ENCODE peak calls at places on chromosomes 16 and 17, in five cellular contexts. One of them, this sample, is unnamed.

GRCh38 chr17:309361-309888 is 43.2 kb downstream of the RPH3AL start:
- DNase-seq in HTR-8/SVneo: no peak
- DNase-seq in cardiac fibroblast: no peak
- DNase-seq in A549: peak
- DNase-seq in adrenal gland: no peak
- DNase-seq in this sample: no peak

GRCh38 chr17:35141681-35142466 is at the start of gene NLE1:
- DNase-seq in cardiac fibroblast: peak
- DNase-seq in adrenal gland: peak
- DNase-seq in HTR-8/SVneo: peak
- DNase-seq in A549: peak
- DNase-seq in this sample: peak

GRCh38 chr17:3667366-3668278 is 756 bp downstream of the TAX1BP3 start:
- DNase-seq in A549: peak
- DNase-seq in cardiac fibroblast: peak
- DNase-seq in adrenal gland: peak
- DNase-seq in HTR-8/SVneo: peak
- DNase-seq in this sample: no peak

GRCh38 chr17:70405492-70406220 is 236.3 kb downstream of the KCNJ2 start:
- DNase-seq in A549: peak
- DNase-seq in HTR-8/SVneo: peak
- DNase-seq in cardiac fibroblast: peak
- DNase-seq in adrenal gland: no peak
- DNase-seq in this sample: no peak

GRCh38 chr17:77217566-77217965 is 76.8 kb downstream of the SEC14L1 start:
- DNase-seq in A549: no peak
- DNase-seq in adrenal gland: no peak
- DNase-seq in cardiac fibroblast: no peak
- DNase-seq in HTR-8/SVneo: no peak
- DNase-seq in this sample: no peak

GRCh38 chr16:50309527-50310307 is 43.4 kb downstream of the ADCY7 start:
- DNase-seq in A549: no peak
- DNase-seq in adrenal gland: no peak
- DNase-seq in HTR-8/SVneo: peak
- DNase-seq in cardiac fibroblast: no peak
- DNase-seq in this sample: no peak

GRCh38 chr17:2814499-2815341 is 18.5 kb downstream of the RAP1GAP2 start:
- DNase-seq in A549: no peak
- DNase-seq in HTR-8/SVneo: no peak
- DNase-seq in cardiac fibroblast: no peak
- DNase-seq in adrenal gland: no peak
- DNase-seq in this sample: no peak

GRCh38 chr17:63019138-63019873 is 53.3 kb downstream of the TANC2 start:
- DNase-seq in HTR-8/SVneo: no peak
- DNase-seq in A549: no peak
- DNase-seq in adrenal gland: no peak
- DNase-seq in cardiac fibroblast: no peak
- DNase-seq in this sample: no peak

GRCh38 chr16:88549671-88550643 is 20.2 kb upstream of the ZC3H18 start:
- DNase-seq in adrenal gland: no peak
- DNase-seq in A549: no peak
- DNase-seq in HTR-8/SVneo: no peak
- DNase-seq in cardiac fibroblast: no peak
- DNase-seq in this sample: no peak

GRCh38 chr17:73657473-73658116 is 13.3 kb upstream of the SDK2 start:
- DNase-seq in cardiac fibroblast: peak
- DNase-seq in A549: peak
- DNase-seq in HTR-8/SVneo: no peak
- DNase-seq in adrenal gland: peak
- DNase-seq in this sample: peak

GRCh38 chr16:23284584-23284983 is 17.5 kb upstream of the SCNN1B start:
- DNase-seq in A549: no peak
- DNase-seq in cardiac fibroblast: no peak
- DNase-seq in HTR-8/SVneo: no peak
- DNase-seq in adrenal gland: no peak
- DNase-seq in this sample: no peak

GRCh38 chr16:65888201-65888600 is 478.3 kb upstream of the CDH5 start:
- DNase-seq in A549: no peak
- DNase-seq in cardiac fibroblast: no peak
- DNase-seq in adrenal gland: no peak
- DNase-seq in HTR-8/SVneo: no peak
- DNase-seq in this sample: no peak

GRCh38 chr16:86016201-86016965 is 117.4 kb downstream of the IRF8 start:
- DNase-seq in HTR-8/SVneo: peak
- DNase-seq in cardiac fibroblast: peak
- DNase-seq in adrenal gland: peak
- DNase-seq in A549: peak
- DNase-seq in this sample: peak

GRCh38 chr17:64315032-64315490 is 52.0 kb upstream of the TEX2 start:
- DNase-seq in A549: no peak
- DNase-seq in HTR-8/SVneo: no peak
- DNase-seq in cardiac fibroblast: peak
- DNase-seq in adrenal gland: peak
- DNase-seq in this sample: no peak

GRCh38 chr16:88804552-88805339 is 1.2 kb downstream of the CDT1 start:
- DNase-seq in cardiac fibroblast: no peak
- DNase-seq in A549: peak
- DNase-seq in HTR-8/SVneo: no peak
- DNase-seq in adrenal gland: no peak
- DNase-seq in this sample: no peak

GRCh38 chr17:16040710-16041251 is 41.2 kb downstream of the TTC19 start:
- DNase-seq in cardiac fibroblast: peak
- DNase-seq in A549: no peak
- DNase-seq in adrenal gland: peak
- DNase-seq in HTR-8/SVneo: no peak
- DNase-seq in this sample: no peak

This sample was measured in NCI-H1930.